ENCODE peak calls at places on chromosome 10, in ten cellular contexts. Y is pancreas, P is PC-3, G is colonic mucosa, C is cardiac muscle cell, N is mesothelial cell of epicardium, U is kidney epithelial cell, L is AG04450, A is testis, S is AG10803. M is an unnamed sample.
A peak's percentile ranks its signal among the peaks of the same experiment; 100 is the strongest.

GRCh38 chr10:80596391-80597257 is 58.9 kb downstream of the SH2D4B start:
- DNase-seq in A (peak; percentile 66), C (peak; percentile 69), U (no peak), Y (no peak), N (no peak), S (peak; percentile 52), L (peak; percentile 4), G (peak; percentile 36), P (peak; percentile 41), M (peak; percentile 33)

GRCh38 chr10:5314866-5315265 is 49.9 kb upstream of the UCN3 start:
- DNase-seq in C (no peak), G (no peak), U (no peak), A (no peak), S (no peak), N (no peak), Y (no peak), L (no peak), P (no peak), M (no peak)

GRCh38 chr10:99658622-99659030 is 683 bp upstream of the ENTPD7 start:
- DNase-seq in N (no peak), U (no peak), P (no peak), L (no peak), C (peak; percentile 50), S (peak; percentile 32), G (peak; percentile 76), Y (peak; percentile 65), A (peak; percentile 67), M (peak; percentile 13)

GRCh38 chr10:100520811-100521210 is 1.1 kb upstream of the SEC31B start:
- DNase-seq in G (no peak), Y (no peak), N (no peak), U (no peak), L (no peak), P (peak; percentile 59), C (peak; percentile 48), A (no peak), S (no peak), M (no peak)

GRCh38 chr10:70123817-70124216 is 8.8 kb downstream of the AIFM2 start:
- DNase-seq in P (no peak), S (no peak), G (no peak), Y (no peak), A (no peak), C (no peak), L (no peak), N (no peak), U (no peak), M (no peak)

GRCh38 chr10:102919237-102919959 is 1.3 kb downstream of the CNNM2 start:
- DNase-seq in G (peak; percentile 42), A (peak; percentile 23), P (no peak), C (peak; percentile 11), S (peak; percentile 30), U (no peak), N (no peak), L (no peak), Y (peak; percentile 84), M (peak; percentile 19)

GRCh38 chr10:71188201-71188600 is 24.2 kb upstream of the UNC5B start:
- DNase-seq in A (no peak), S (no peak), U (no peak), C (no peak), G (no peak), P (no peak), L (no peak), N (no peak), Y (no peak), M (no peak)

GRCh38 chr10:112304460-112304859 is 21.3 kb downstream of the TECTB start:
- DNase-seq in P (peak; percentile 32), L (no peak), Y (no peak), C (no peak), G (no peak), N (no peak), A (no peak), S (peak; percentile 77), U (no peak), M (no peak)

GRCh38 chr10:15123749-15124184 is 26.6 kb downstream of the RPP38 start:
- DNase-seq in N (no peak), U (no peak), P (peak; percentile 81), A (no peak), C (peak; percentile 77), S (peak; percentile 60), Y (no peak), G (no peak), L (peak; percentile 30), M (no peak)

GRCh38 chr10:63670291-63670898 is 149.2 kb downstream of the REEP3 start:
- DNase-seq in Y (no peak), A (no peak), N (no peak), S (peak; percentile 45), G (no peak), L (no peak), P (no peak), U (no peak), C (peak; percentile 76), M (no peak)

GRCh38 chr10:73865459-73866442 is 8.6 kb downstream of the CAMK2G start:
- DNase-seq in G (peak; percentile 59), Y (no peak), L (no peak), U (no peak), P (no peak), S (no peak), A (no peak), C (no peak), N (no peak), M (peak; percentile 40)

GRCh38 chr10:91672021-91672608 is 39.2 kb upstream of the PPP1R3C start:
- DNase-seq in S (peak; percentile 63), L (peak; percentile 37), C (peak; percentile 64), A (no peak), U (no peak), Y (no peak), G (no peak), N (no peak), P (peak; percentile 75), M (peak; percentile 12)

GRCh38 chr10:62911210-62911963 is 95.2 kb upstream of the EGR2 start:
- DNase-seq in L (no peak), G (no peak), U (no peak), N (no peak), Y (no peak), C (peak; percentile 41), S (no peak), A (peak; percentile 49), P (no peak), M (no peak)

GRCh38 chr10:72312865-72313391 is 39.2 kb downstream of the DDIT4 start:
- DNase-seq in P (no peak), S (no peak), Y (no peak), N (no peak), G (no peak), A (no peak), C (no peak), U (no peak), L (no peak), M (no peak)

GRCh38 chr10:114821915-114822770 is 563 bp downstream of the FHIP2A start:
- DNase-seq in C (peak; percentile 62), L (no peak), A (peak; percentile 53), P (peak; percentile 13), N (peak; percentile 29), S (peak; percentile 49), G (peak; percentile 47), U (no peak), Y (peak; percentile 67), M (peak; percentile 54)

GRCh38 chr10:112843623-112844022 is 106.4 kb upstream of the TCF7L2 start:
- DNase-seq in S (no peak), N (no peak), Y (no peak), A (no peak), C (peak; percentile 30), L (no peak), P (no peak), G (no peak), U (no peak), M (no peak)

GRCh38 chr10:60384006-60384405 is 5.7 kb downstream of the ANK3 start:
- DNase-seq in Y (no peak), U (no peak), N (no peak), P (no peak), C (peak; percentile 30), A (no peak), S (peak; percentile 67), L (no peak), G (no peak), M (no peak)
- TF ChIP-seq CTCF in Y (no peak), U (no peak), N (no peak), P (no peak), C (no peak), A (no peak), S (no peak), L (no peak), G (no peak), M (no peak)

DNA sequence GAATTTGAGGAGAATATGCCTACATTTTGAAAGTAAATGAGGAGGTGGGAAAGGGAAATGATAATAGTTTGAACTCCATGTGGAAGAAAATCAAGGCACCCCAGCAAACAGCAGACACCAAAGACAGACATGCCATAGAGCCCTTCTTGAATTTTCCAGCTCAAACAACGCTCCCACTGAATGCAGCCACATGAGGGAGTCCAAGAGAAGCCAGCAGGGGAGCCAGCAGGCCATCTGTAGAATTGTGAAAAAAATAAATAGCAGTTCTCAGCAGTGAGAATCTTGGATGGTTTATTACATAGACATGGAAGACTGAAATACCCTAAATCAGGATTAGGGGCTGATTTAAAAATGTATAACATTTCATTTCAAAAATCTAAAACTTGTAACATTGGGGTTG is 1567.3 kb upstream of the LRRTM3 start:
- DNase-seq in Y (no peak), L (no peak), S (no peak), C (peak; percentile 62), U (no peak), G (no peak), N (no peak), P (peak; percentile 76), A (peak; percentile 55), M (peak; percentile 39)
- TF ChIP-seq CTCF in Y (peak; percentile 28), L (peak; percentile 44), S (peak; percentile 37), C (peak; percentile 76), U (peak; percentile 77), G (no peak), N (no peak), P (peak; percentile 96), A (no peak), M (no peak)

DNA sequence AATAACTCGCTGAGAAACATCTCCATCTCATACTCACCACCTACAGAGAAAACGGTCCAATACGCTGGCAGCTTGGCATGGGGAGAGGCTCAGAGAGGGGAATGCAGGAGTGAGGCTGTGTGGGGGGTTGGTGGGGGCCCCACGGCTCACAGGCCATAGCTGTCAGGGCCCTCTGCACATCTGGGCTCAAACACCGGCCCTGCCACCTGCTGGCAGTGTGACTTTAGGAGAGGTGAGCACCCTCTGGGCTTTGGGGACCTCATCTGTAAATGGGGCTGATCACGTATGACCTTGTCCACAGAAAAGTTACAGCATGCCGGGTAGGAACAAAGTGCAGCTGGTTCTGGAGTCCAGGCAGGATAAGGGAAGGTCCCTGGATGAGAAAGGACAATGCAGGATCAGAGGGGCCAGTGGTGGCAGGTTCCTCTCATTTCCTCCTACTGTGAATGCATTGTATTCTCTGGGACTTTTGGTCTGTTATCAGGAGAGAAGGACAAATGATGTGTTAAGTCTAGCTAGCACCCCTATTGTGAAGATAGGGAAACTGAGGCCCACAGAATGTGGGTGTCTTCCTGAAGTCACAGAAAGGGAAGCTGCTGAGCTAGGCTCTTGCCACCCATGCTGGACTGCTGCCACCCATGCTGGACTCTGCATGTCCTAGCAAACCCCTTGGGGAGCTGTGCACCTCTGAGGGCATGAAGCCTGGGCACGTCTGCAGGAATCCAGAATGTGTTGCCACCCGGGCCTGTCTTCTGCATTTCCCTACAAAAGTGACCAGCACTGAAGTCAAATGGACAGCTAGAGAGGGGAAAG is 404.6 kb downstream of the RPS24 start:
- DNase-seq in Y (no peak), N (no peak), S (no peak), C (no peak), U (no peak), L (no peak), P (no peak), G (no peak), A (no peak), M (no peak)
- TF ChIP-seq CTCF in Y (no peak), N (no peak), S (no peak), C (no peak), U (no peak), L (no peak), P (peak; percentile 77), G (no peak), A (no peak), M (no peak)

GRCh38 chr10:96719850-96720421 is 378 bp downstream of the PIK3AP1 start:
- DNase-seq in S (peak; percentile 7), C (peak; percentile 6), L (no peak), Y (peak; percentile 91), N (peak; percentile 27), U (no peak), P (peak; percentile 47), G (peak; percentile 83), A (peak; percentile 63), M (peak; percentile 75)
- TF ChIP-seq CTCF in S (peak; percentile 41), C (peak; percentile 38), L (peak; percentile 31), Y (peak; percentile 26), N (no peak), U (peak; percentile 76), P (peak; percentile 61), G (peak; percentile 53), A (no peak), M (no peak)